ENCODE peak calls at places on chromosomes 6 and 20, in seven cellular contexts. One of them, this sample, is unnamed.

GRCh38 chr20:9031951-9032350 is 36.9 kb upstream of the PLCB4 start:
- DNase-seq in heart right ventricle: no peak
- DNase-seq in colonic mucosa: no peak
- DNase-seq in B cell: no peak
- DNase-seq in progenitor cell of endocrine pancreas: no peak
- DNase-seq in fibroblast of pulmonary artery: peak
- DNase-seq in neural progenitor cell: no peak
- DNase-seq in this sample: no peak

GRCh38 chr20:1809611-1810510 is 85.3 kb upstream of the SIRPA start:
- DNase-seq in progenitor cell of endocrine pancreas: no peak
- DNase-seq in neural progenitor cell: no peak
- DNase-seq in colonic mucosa: no peak
- DNase-seq in heart right ventricle: no peak
- DNase-seq in B cell: peak
- DNase-seq in fibroblast of pulmonary artery: peak
- DNase-seq in this sample: no peak

GRCh38 chr6:12313992-12314589 is 23.9 kb downstream of the EDN1 start:
- DNase-seq in progenitor cell of endocrine pancreas: no peak
- DNase-seq in neural progenitor cell: no peak
- DNase-seq in heart right ventricle: no peak
- DNase-seq in fibroblast of pulmonary artery: peak
- DNase-seq in B cell: no peak
- DNase-seq in colonic mucosa: peak
- DNase-seq in this sample: no peak

GRCh38 chr6:47098570-47098993 is 56.5 kb upstream of the ADGRF1 start:
- DNase-seq in neural progenitor cell: no peak
- DNase-seq in progenitor cell of endocrine pancreas: no peak
- DNase-seq in fibroblast of pulmonary artery: peak
- DNase-seq in B cell: no peak
- DNase-seq in heart right ventricle: no peak
- DNase-seq in colonic mucosa: no peak
- DNase-seq in this sample: no peak

GRCh38 chr6:24982231-24982630 is 46.5 kb upstream of the RIPOR2 start:
- DNase-seq in fibroblast of pulmonary artery: peak
- DNase-seq in neural progenitor cell: no peak
- DNase-seq in heart right ventricle: no peak
- DNase-seq in B cell: no peak
- DNase-seq in progenitor cell of endocrine pancreas: no peak
- DNase-seq in colonic mucosa: no peak
- DNase-seq in this sample: no peak

GRCh38 chr6:158769696-158770446 is 49.3 kb downstream of the EZR start:
- DNase-seq in colonic mucosa: no peak
- DNase-seq in neural progenitor cell: no peak
- DNase-seq in heart right ventricle: peak
- DNase-seq in B cell: no peak
- DNase-seq in fibroblast of pulmonary artery: no peak
- DNase-seq in progenitor cell of endocrine pancreas: no peak
- DNase-seq in this sample: no peak

GRCh38 chr6:105546748-105547147 is 143.9 kb upstream of the PREP start:
- DNase-seq in fibroblast of pulmonary artery: no peak
- DNase-seq in colonic mucosa: no peak
- DNase-seq in progenitor cell of endocrine pancreas: no peak
- DNase-seq in heart right ventricle: no peak
- DNase-seq in B cell: no peak
- DNase-seq in neural progenitor cell: no peak
- DNase-seq in this sample: no peak

GRCh38 chr6:12715437-12715836 is 1.1 kb upstream of the PHACTR1 start:
- DNase-seq in fibroblast of pulmonary artery: no peak
- DNase-seq in neural progenitor cell: no peak
- DNase-seq in heart right ventricle: no peak
- DNase-seq in B cell: no peak
- DNase-seq in colonic mucosa: no peak
- DNase-seq in progenitor cell of endocrine pancreas: no peak
- DNase-seq in this sample: no peak

GRCh38 chr6:138914701-138915100 is 73.4 kb downstream of the REPS1 start:
- DNase-seq in B cell: no peak
- DNase-seq in progenitor cell of endocrine pancreas: no peak
- DNase-seq in neural progenitor cell: no peak
- DNase-seq in colonic mucosa: no peak
- DNase-seq in fibroblast of pulmonary artery: no peak
- DNase-seq in heart right ventricle: no peak
- DNase-seq in this sample: no peak

DNA sequence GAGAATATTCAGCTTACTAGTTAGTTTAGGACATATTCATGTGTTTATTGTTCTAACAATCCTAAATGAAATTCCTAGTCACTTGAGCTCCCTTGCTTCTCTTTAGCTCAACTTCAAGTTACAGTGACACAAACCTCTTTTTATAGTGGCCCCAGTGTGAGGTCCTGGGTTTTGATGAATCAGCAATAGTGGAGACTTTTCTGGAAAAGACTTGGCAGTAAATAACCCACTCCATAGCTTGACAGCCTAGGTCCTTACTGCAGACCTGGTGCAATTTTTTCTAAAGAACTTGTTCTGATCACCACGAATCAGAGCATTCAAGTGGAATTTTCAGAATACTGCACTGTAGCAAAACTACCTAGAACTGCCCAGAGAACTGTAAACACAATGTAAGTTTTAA is 6.9 kb upstream of the RIPPLY2 start:
- DNase-seq in colonic mucosa: no peak
- DNase-seq in heart right ventricle: no peak
- DNase-seq in fibroblast of pulmonary artery: no peak
- DNase-seq in neural progenitor cell: no peak
- DNase-seq in progenitor cell of endocrine pancreas: no peak
- DNase-seq in B cell: no peak
- DNase-seq in this sample: no peak
- TF ChIP-seq CTCF in colonic mucosa: no peak
- TF ChIP-seq CTCF in heart right ventricle: no peak
- TF ChIP-seq CTCF in fibroblast of pulmonary artery: no peak
- TF ChIP-seq CTCF in neural progenitor cell: no peak
- TF ChIP-seq CTCF in progenitor cell of endocrine pancreas: no peak
- TF ChIP-seq CTCF in B cell: no peak
- TF ChIP-seq CTCF in this sample: no peak

GRCh38 chr6:122788663-122789062 is 395 bp upstream of the SMPDL3A start:
- DNase-seq in neural progenitor cell: peak
- DNase-seq in fibroblast of pulmonary artery: no peak
- DNase-seq in heart right ventricle: no peak
- DNase-seq in progenitor cell of endocrine pancreas: no peak
- DNase-seq in colonic mucosa: no peak
- DNase-seq in B cell: no peak
- DNase-seq in this sample: no peak

GRCh38 chr6:122789078-122789861 is at the start of gene SMPDL3A:
- DNase-seq in heart right ventricle: peak
- DNase-seq in progenitor cell of endocrine pancreas: peak
- DNase-seq in colonic mucosa: peak
- DNase-seq in B cell: no peak
- DNase-seq in neural progenitor cell: peak
- DNase-seq in fibroblast of pulmonary artery: peak
- DNase-seq in this sample: no peak

GRCh38 chr6:122788208-122788607 is 850 bp upstream of the SMPDL3A start:
- DNase-seq in neural progenitor cell: no peak
- DNase-seq in colonic mucosa: no peak
- DNase-seq in fibroblast of pulmonary artery: no peak
- DNase-seq in heart right ventricle: no peak
- DNase-seq in B cell: no peak
- DNase-seq in progenitor cell of endocrine pancreas: no peak
- DNase-seq in this sample: no peak

GRCh38 chr6:122790740-122791679 is 2.0 kb downstream of the SMPDL3A start:
- DNase-seq in B cell: no peak
- DNase-seq in fibroblast of pulmonary artery: no peak
- DNase-seq in colonic mucosa: peak
- DNase-seq in progenitor cell of endocrine pancreas: no peak
- DNase-seq in heart right ventricle: no peak
- DNase-seq in neural progenitor cell: no peak
- DNase-seq in this sample: no peak

DNA sequence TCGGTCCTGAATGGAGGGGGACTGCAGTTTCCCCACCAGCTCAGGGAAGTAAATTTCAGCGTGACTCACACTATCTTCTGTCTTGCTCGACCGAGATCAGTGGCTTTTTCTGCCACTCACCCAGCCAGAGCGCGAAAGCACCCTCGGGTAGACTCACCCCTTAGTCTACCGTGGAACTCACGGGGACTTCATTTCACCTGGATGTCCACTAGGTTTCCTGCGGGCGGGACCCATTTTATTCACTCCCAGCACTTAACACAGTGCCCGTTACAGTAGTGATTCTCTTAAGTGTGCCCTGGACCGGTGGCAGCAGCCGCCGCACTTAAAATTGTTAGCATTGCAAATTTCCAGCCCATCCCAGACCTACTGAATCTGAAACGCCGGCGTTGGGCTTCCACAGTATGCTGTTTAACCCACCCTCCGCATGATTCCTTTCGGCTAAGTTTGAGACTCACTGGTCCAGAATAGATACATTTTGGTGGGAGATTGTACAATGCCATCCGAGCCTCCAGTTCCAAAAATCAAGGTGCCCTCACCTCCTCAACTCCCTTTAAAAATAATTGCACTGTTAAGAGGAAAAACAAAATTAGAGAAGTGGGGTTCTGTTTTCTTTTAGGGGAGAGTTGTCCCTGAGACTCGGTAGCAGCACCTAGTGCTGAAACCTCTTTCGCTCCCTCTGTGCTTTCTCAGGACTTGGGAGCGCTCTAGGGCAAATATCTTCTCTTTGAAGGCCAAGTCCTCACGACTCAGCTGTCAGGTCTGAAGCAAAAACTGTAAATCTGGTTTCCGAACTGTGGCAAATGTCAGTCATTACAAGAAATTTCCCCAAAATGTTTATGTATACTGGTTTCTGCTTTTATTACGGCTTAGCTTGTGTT is 1.0 kb downstream of the SMPDL3A start:
- DNase-seq in fibroblast of pulmonary artery: no peak
- DNase-seq in progenitor cell of endocrine pancreas: no peak
- DNase-seq in heart right ventricle: no peak
- DNase-seq in colonic mucosa: peak
- DNase-seq in B cell: peak
- DNase-seq in neural progenitor cell: peak
- DNase-seq in this sample: no peak
- TF ChIP-seq CTCF in fibroblast of pulmonary artery: no peak
- TF ChIP-seq CTCF in progenitor cell of endocrine pancreas: no peak
- TF ChIP-seq CTCF in heart right ventricle: no peak
- TF ChIP-seq CTCF in colonic mucosa: no peak
- TF ChIP-seq CTCF in B cell: peak
- TF ChIP-seq CTCF in neural progenitor cell: no peak
- TF ChIP-seq CTCF in this sample: peak

DNA sequence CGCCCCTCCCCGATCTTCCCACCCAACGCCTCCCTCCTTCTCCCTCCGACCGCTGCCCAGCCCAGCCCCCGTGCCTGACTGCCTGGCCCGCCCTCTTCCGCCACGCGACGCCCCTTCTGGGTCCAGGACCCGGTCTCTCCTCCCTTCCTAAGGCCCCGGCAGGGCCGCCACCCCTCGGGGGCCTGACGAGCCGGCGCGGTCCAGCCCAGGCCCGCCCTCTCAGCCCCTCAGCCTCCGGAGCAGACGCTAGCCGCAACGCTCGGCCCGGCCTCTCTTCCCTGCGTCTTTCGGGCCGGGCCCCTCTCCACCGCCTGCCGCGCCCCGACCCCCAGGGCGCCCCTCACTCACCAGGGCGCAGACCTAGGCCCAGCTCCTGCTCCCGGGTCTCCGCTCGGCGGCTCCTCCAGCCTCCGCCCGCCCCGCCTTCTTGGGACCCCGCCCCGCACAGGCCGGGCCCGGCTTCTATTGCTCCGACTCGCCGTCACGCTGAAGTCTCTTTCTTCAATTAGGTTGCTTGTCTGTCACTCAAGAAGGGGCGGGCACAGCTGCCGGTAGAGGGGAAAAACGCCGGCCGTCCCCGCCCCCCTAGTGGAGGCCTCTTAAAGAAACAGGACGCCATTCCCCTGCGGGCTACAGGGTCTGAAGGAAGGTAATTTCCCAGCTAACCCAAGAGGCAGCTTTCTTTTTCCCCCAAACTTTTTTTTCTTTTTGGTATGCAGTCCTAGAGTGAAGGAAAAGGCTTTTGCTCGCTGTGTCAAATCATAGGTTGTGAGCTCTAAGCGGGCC is at the start of gene ELMO2:
- DNase-seq in progenitor cell of endocrine pancreas: peak
- DNase-seq in fibroblast of pulmonary artery: peak
- DNase-seq in neural progenitor cell: peak
- DNase-seq in colonic mucosa: peak
- DNase-seq in heart right ventricle: peak
- DNase-seq in B cell: peak
- DNase-seq in this sample: peak
- TF ChIP-seq CTCF in progenitor cell of endocrine pancreas: peak
- TF ChIP-seq CTCF in fibroblast of pulmonary artery: no peak
- TF ChIP-seq CTCF in neural progenitor cell: no peak
- TF ChIP-seq CTCF in colonic mucosa: no peak
- TF ChIP-seq CTCF in heart right ventricle: peak
- TF ChIP-seq CTCF in B cell: no peak
- TF ChIP-seq CTCF in this sample: no peak

DNA sequence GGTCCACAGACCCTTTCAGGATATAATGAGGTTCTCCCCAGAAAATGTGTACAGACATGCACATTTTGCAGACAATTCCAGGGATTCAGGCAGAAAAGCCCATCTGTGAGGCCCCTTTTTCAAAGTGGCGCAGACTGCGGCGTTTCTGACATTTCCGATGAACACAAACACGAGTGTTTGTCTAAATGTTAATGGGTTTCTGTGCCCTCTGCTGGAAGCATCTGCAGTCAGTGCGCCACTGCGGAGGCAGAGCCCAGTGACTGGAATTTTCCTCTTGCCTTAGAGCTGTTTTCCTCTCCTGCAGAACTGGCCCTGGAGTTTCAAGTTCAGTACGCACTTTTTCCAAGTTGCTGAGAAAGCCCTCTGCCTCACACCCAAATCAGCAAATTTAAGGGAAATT is 15.3 kb downstream of the ANKRD60 start:
- DNase-seq in progenitor cell of endocrine pancreas: no peak
- DNase-seq in heart right ventricle: no peak
- DNase-seq in B cell: no peak
- DNase-seq in fibroblast of pulmonary artery: no peak
- DNase-seq in neural progenitor cell: peak
- DNase-seq in colonic mucosa: no peak
- DNase-seq in this sample: no peak
- TF ChIP-seq CTCF in progenitor cell of endocrine pancreas: no peak
- TF ChIP-seq CTCF in heart right ventricle: no peak
- TF ChIP-seq CTCF in B cell: no peak
- TF ChIP-seq CTCF in fibroblast of pulmonary artery: no peak
- TF ChIP-seq CTCF in neural progenitor cell: peak
- TF ChIP-seq CTCF in colonic mucosa: no peak
- TF ChIP-seq CTCF in this sample: no peak

DNA sequence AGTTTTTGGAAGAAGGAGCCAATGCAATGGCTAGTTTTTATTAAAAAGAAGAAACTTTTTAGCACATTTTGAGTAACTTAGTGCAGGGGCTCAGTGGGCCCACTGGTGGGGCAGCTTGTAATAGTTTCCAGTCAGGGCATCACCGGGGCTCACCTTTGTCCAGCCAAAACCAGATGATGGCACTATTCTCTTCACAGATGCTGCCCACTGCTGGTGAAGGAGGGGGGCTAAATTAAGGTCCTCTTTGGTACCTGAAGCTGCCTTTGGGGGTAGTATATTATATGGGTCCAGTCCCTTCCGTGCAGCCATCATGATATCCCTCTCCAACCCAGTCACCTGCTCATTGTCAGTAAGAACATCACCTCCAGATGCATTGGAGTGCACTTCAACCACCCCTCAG is 182.9 kb downstream of the PDE7B start:
- DNase-seq in fibroblast of pulmonary artery: no peak
- DNase-seq in B cell: no peak
- DNase-seq in colonic mucosa: no peak
- DNase-seq in heart right ventricle: no peak
- DNase-seq in progenitor cell of endocrine pancreas: no peak
- DNase-seq in neural progenitor cell: no peak
- DNase-seq in this sample: no peak
- TF ChIP-seq CTCF in fibroblast of pulmonary artery: no peak
- TF ChIP-seq CTCF in B cell: no peak
- TF ChIP-seq CTCF in colonic mucosa: no peak
- TF ChIP-seq CTCF in heart right ventricle: no peak
- TF ChIP-seq CTCF in progenitor cell of endocrine pancreas: no peak
- TF ChIP-seq CTCF in neural progenitor cell: peak
- TF ChIP-seq CTCF in this sample: no peak

This sample was measured in LNCaP clone FGC.